ENCODE peak calls at places on chromosomes 12 and 14, in six cellular contexts. N is SHP77, O is brain microvascular endothelial cell, E is nucleus accumbens, Y is choroid plexus epithelial cell, Q is thoracic aorta. J is an unnamed sample.

GRCh38 chr14:56774503-56774902 is 35.8 kb downstream of the OTX2 start:
- DNase-seq in N (no peak), O (no peak), E (no peak), Y (no peak), Q (no peak), J (no peak)

GRCh38 chr14:22819191-22819988 is 4.2 kb upstream of the SLC7A7 start:
- DNase-seq in N (no peak), O (peak), E (peak), Y (peak), Q (no peak), J (peak)

GRCh38 chr14:104827173-104828055 is 26.5 kb downstream of the ZBTB42 start:
- DNase-seq in N (peak), O (no peak), E (no peak), Y (peak), Q (no peak), J (peak)

GRCh38 chr12:2813573-2814185 is 1.2 kb downstream of the ITFG2 start:
- DNase-seq in N (peak), O (peak), E (peak), Y (peak), Q (no peak), J (peak)

GRCh38 chr12:18320036-18320617 is 58.8 kb downstream of the PIK3C2G start:
- DNase-seq in N (peak), O (peak), E (no peak), Y (peak), Q (no peak), J (peak)

GRCh38 chr12:114918535-114919233 is 234.7 kb upstream of the TBX3 start:
- DNase-seq in N (no peak), O (peak), E (no peak), Y (peak), Q (no peak), J (no peak)

GRCh38 chr12:67940780-67941243 is 48.4 kb upstream of the IFNG-AS1 start:
- DNase-seq in N (no peak), O (peak), E (no peak), Y (peak), Q (no peak), J (no peak)

GRCh38 chr12:53795927-53796326 is 44.1 kb upstream of the CISTR start:
- DNase-seq in N (no peak), O (no peak), E (peak), Y (no peak), Q (no peak), J (no peak)

GRCh38 chr12:72207094-72207493 is 65.1 kb upstream of the TRHDE start:
- DNase-seq in N (peak), O (no peak), E (no peak), Y (no peak), Q (no peak), J (no peak)

GRCh38 chr14:106378191-106378590 is 851.8 kb downstream of the TMEM121 start:
- DNase-seq in N (no peak), O (no peak), E (no peak), Y (no peak), Q (no peak), J (peak)